ENCODE peak calls at places on chromosomes 5 and 9, in eight cellular contexts. X is heart left ventricle, H is lower leg skin, N is GM12891, A is uterus, K is A549, P is K562, L is HCT116. V is an unnamed sample.

GRCh38 chr9:93230601-93231000 is 46.7 kb downstream of the WNK2 start:
- DNase-seq in N (no peak), L (no peak), A (no peak), K (no peak), P (no peak), H (no peak), X (no peak), V (no peak)

GRCh38 chr5:37212096-37212495 is 37.1 kb downstream of the CPLANE1 start:
- DNase-seq in A (no peak), L (no peak), K (no peak), N (no peak), P (no peak), X (no peak), H (no peak), V (no peak)

GRCh38 chr9:134320195-134320885 is 5.9 kb upstream of the RXRA start:
- DNase-seq in X (peak), H (no peak), A (no peak), P (no peak), K (no peak), N (no peak), L (no peak), V (no peak)

GRCh38 chr9:110900917-110901316 is 137.4 kb downstream of the LPAR1 start:
- DNase-seq in H (no peak), L (no peak), K (no peak), A (no peak), N (no peak), X (no peak), P (no peak), V (no peak)

GRCh38 chr9:81771606-81772005 is 82.3 kb upstream of the TLE1 start:
- DNase-seq in N (no peak), P (no peak), X (no peak), H (no peak), L (no peak), K (no peak), A (no peak), V (no peak)

GRCh38 chr9:6024035-6024554 is 8.7 kb upstream of the RANBP6 start:
- DNase-seq in L (peak), P (peak), X (no peak), H (no peak), A (no peak), N (peak), K (peak), V (peak)

GRCh38 chr5:76384189-76384588 is 18.9 kb upstream of the IQGAP2 start:
- DNase-seq in X (no peak), N (no peak), H (no peak), P (no peak), A (no peak), L (no peak), K (no peak), V (no peak)

GRCh38 chr5:61933787-61934626 is 372.0 kb upstream of the KIF2A start:
- DNase-seq in P (peak), L (peak), N (no peak), A (no peak), H (peak), K (peak), X (peak), V (no peak)

GRCh38 chr5:52999357-52999949 is 10.3 kb downstream of the ITGA2 start:
- DNase-seq in H (no peak), L (no peak), N (no peak), A (no peak), P (no peak), K (no peak), X (no peak), V (no peak)

GRCh38 chr9:109463924-109464625 is 34.0 kb downstream of the PTPN3 start:
- DNase-seq in X (no peak), N (no peak), L (no peak), P (no peak), H (no peak), K (no peak), A (no peak), V (no peak)

GRCh38 chr9:76297721-76298239 is 96.4 kb downstream of the RFK start:
- DNase-seq in X (peak), P (no peak), N (no peak), L (no peak), H (peak), K (no peak), A (peak), V (no peak)

DNA sequence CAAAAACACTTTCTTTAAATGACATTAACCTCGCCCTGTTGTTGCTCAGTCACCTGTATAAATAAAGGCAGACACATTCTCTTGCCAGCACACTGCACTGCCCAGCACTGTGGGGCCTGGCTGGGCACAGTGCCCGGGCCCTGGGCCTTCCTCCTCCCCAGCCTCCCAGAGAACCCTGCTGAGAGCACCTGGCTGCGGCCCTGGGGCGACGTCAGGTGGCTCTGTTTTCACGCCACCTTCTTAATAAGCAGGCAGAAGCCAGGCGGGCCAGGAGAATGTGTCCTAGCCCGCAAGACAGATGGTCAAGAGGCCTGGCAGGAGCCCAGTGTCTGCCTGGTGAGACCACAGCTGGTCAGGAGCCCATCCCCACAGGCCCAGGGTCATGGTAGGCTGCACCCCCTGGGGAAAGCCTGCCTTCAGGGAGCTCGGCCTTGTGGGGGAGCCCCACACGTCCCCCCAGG is 8.2 kb upstream of the AGPAT2 start:
- DNase-seq in A (no peak), L (peak), N (no peak), P (no peak), H (no peak), X (peak), K (no peak), V (no peak)
- TF ChIP-seq POLR2A in A (no peak), L (no peak), N (no peak), P (no peak), H (no peak), X (no peak), K (no peak), V (no peak)

GRCh38 chr5:173689171-173689676 is 72.8 kb upstream of the BOD1 start:
- DNase-seq in K (peak), N (no peak), L (no peak), A (no peak), H (no peak), P (no peak), X (no peak), V (no peak)
- TF ChIP-seq POLR2A in K (peak), N (no peak), L (no peak), A (no peak), H (no peak), P (no peak), X (no peak), V (no peak)

DNA sequence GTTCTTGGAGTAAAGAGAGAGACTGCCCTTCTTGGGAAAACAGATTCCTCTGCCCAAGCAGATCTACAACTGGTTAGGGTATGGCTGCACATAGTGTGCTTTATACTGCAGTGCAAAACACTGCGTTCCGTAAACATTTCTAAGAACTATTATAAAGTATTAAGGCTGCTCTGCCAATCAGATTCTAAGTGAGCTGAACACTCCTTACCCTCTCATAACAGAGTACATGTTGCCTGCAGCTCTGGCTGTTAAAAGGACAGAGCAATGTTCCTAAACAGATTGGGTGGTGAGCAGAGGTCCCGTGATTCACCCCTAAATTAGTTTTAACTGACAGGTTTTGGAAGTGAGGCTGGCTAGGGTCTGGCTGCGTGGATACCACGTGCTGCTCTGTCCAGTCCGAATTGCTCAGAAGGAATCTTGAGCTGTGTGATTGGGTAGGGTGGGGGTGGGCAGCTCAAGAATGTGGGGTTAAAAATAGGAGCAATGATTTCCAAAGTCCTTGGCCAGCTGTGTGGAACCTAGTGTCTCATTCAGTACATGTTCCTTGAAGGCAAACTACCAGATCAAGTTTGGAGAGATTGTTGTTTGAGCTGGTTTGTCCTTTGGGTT is 497.5 kb upstream of the CD180 start:
- DNase-seq in P (no peak), N (no peak), A (peak), H (peak), L (no peak), K (no peak), X (peak), V (no peak)
- TF ChIP-seq POLR2A in P (no peak), N (no peak), A (no peak), H (no peak), L (no peak), K (no peak), X (no peak), V (no peak)

DNA sequence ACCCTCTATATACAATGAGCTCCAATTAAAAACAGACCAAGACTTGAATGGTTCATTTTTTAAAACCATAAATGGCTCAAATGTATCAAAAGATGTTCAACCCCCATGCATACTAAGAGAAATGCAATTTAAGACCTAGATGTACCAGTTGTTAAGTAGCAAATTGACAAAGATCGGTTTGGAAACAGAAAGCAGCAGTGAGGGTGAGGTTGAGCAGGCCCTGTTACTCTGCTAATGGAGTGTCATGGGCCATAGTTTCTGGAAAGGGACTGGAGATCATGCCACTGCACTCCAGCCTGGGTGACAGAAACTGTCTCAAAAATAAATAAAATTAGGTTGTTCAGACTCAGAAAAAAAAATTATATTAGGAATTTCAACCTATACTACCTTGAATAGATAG is 55.0 kb downstream of the FNBP1 start:
- DNase-seq in P (no peak), K (no peak), X (no peak), A (no peak), H (no peak), L (no peak), N (no peak), V (no peak)
- TF ChIP-seq POLR2A in P (no peak), K (no peak), X (no peak), A (no peak), H (no peak), L (no peak), N (no peak), V (no peak)

GRCh38 chr9:129139993-129140396 is 28.8 kb downstream of the PTPA start:
- DNase-seq in P (peak), K (peak), N (peak), X (peak), A (peak), H (peak), L (peak), V (peak)
- TF ChIP-seq POLR2A in P (peak), K (peak), N (peak), X (no peak), A (peak), H (no peak), L (no peak), V (peak)

GRCh38 chr9:113350338-113350672 is 964 bp downstream of the BSPRY start:
- DNase-seq in H (no peak), P (no peak), L (no peak), X (no peak), A (no peak), K (no peak), N (no peak), V (no peak)

GRCh38 chr9:113347479-113347878 is 1.9 kb upstream of the BSPRY start:
- DNase-seq in A (no peak), P (no peak), K (no peak), L (no peak), X (no peak), N (no peak), H (no peak), V (no peak)

GRCh38 chr9:113350937-113351336 is 1.6 kb downstream of the BSPRY start:
- DNase-seq in P (no peak), X (no peak), N (no peak), H (no peak), K (no peak), L (no peak), A (no peak), V (no peak)

GRCh38 chr9:113349044-113349433 is 302 bp upstream of the BSPRY start:
- DNase-seq in X (no peak), K (no peak), L (no peak), A (no peak), N (no peak), P (no peak), H (no peak), V (no peak)

DNA sequence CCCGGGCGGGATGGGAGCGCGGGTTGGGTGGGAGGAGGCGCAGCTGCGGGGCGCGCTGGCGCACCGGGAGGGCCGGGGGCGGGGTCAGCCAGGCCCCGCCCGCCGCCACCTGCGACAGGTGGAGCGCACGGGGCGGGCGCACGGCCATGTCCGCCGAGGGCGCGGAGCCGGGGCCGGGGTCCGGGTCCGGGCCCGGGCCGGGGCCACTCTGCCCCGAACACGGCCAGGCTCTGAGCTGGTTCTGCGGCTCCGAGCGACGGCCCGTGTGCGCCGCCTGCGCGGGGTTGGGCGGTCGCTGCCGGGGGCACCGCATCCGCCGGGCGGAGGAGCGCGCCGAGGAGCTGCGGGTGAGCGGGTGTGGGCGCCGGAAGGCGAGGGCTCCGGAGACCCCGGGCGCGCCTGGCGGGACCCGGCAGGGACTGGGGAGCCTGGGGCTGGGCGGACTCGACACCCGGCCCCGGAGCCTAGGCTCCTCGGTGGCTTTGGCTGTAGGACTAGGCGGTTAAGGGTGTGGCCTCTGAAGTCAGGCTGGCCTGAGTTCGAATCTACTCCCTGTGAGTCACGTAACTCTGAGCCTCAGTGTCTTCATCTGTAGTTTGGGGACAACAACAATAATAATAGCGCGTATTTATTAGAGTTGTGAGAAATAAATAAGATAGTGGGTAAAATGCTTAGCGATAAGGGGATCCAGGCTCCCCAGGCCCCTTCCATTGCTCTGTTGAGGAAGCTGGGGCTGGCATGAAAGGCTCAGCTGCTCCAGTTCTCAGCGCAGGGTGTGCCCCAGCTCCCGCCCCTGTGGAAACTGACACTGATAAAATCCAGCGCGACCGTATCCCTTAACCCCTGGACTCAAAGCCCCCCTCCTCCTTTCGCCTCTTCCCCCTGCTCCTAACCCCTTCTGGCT is at the start of gene BSPRY:
- DNase-seq in L (peak), N (peak), H (no peak), A (no peak), K (peak), X (no peak), P (peak), V (peak)
- TF ChIP-seq POLR2A in L (no peak), N (no peak), H (no peak), A (peak), K (no peak), X (no peak), P (no peak), V (no peak)